ENCODE peak calls at places on chromosomes 3 and 15, in nine cellular contexts. J is stimulated activated naive CD4-positive, alpha-beta T cell; Z is pancreas; C is upper lobe of right lung; W is Ammon's horn; O is T-cell; M is activated gamma-delta T cell treated with anti-CD3 and anti-CD28 coated beads, Interleukin-2, amount 50 U/mL, for 16 hours; D is NCI-H226; B is GM04504. V is an unnamed sample.

GRCh38 chr15:98953000-98953776 is 54.4 kb downstream of the PGPEP1L start:
- DNase-seq in J (no peak), Z (no peak), C (no peak), W (no peak), O (no peak), M (no peak), D (no peak), B (no peak), V (peak)

GRCh38 chr3:130539005-130539404 is 22.0 kb downstream of the COL6A6 start:
- DNase-seq in J (no peak), Z (peak), C (peak), W (peak), O (no peak), M (no peak), D (peak), B (no peak), V (peak)

GRCh38 chr15:41982133-41982930 is 10.0 kb upstream of the EHD4 start:
- DNase-seq in J (no peak), Z (no peak), C (no peak), W (no peak), O (no peak), M (no peak), D (no peak), B (no peak), V (no peak)

GRCh38 chr3:186217820-186218164 is 108.9 kb upstream of the ETV5 start:
- DNase-seq in J (no peak), Z (no peak), C (no peak), W (no peak), O (no peak), M (no peak), D (peak), B (no peak), V (no peak)

GRCh38 chr3:96813820-96814580 is 394 bp upstream of the EPHA6 start:
- DNase-seq in J (no peak), Z (peak), C (peak), W (peak), O (no peak), M (no peak), D (peak), B (peak), V (no peak)

GRCh38 chr3:122105626-122106025 is 50.5 kb downstream of the CD86 start:
- DNase-seq in J (no peak), Z (no peak), C (no peak), W (no peak), O (no peak), M (no peak), D (no peak), B (no peak), V (no peak)

GRCh38 chr15:41501191-41501917 is 7.7 kb downstream of the ITPKA start:
- DNase-seq in J (peak), Z (no peak), C (peak), W (no peak), O (no peak), M (no peak), D (no peak), B (no peak), V (no peak)

GRCh38 chr3:115838786-115839185 is 215.5 kb downstream of the GAP43 start:
- DNase-seq in J (no peak), Z (no peak), C (no peak), W (no peak), O (no peak), M (no peak), D (no peak), B (no peak), V (no peak)

GRCh38 chr15:56040081-56041035 is 46.9 kb upstream of the NEDD4 start:
- DNase-seq in J (no peak), Z (peak), C (peak), W (peak), O (no peak), M (no peak), D (peak), B (peak), V (peak)

GRCh38 chr15:69729167-69729748 is 276.6 kb downstream of the RPLP1 start:
- DNase-seq in J (peak), Z (peak), C (no peak), W (no peak), O (peak), M (peak), D (no peak), B (no peak), V (peak)

GRCh38 chr15:54559405-54560064 is 581.3 kb downstream of the UNC13C start:
- DNase-seq in J (no peak), Z (no peak), C (no peak), W (peak), O (no peak), M (no peak), D (no peak), B (no peak), V (no peak)

GRCh38 chr3:13289771-13290285 is 130.3 kb downstream of the NUP210 start:
- DNase-seq in J (no peak), Z (no peak), C (peak), W (no peak), O (no peak), M (no peak), D (no peak), B (no peak), V (no peak)

GRCh38 chr15:84656972-84657371 is 1.0 kb downstream of the NMB start:
- DNase-seq in J (no peak), Z (no peak), C (no peak), W (no peak), O (no peak), M (no peak), D (no peak), B (no peak), V (no peak)

GRCh38 chr3:100560426-100560825 is 49.0 kb upstream of the ADGRG7 start:
- DNase-seq in J (no peak), Z (no peak), C (no peak), W (no peak), O (no peak), M (no peak), D (no peak), B (no peak), V (no peak)

GRCh38 chr3:45631486-45631885 is 36.9 kb downstream of the LIMD1 start:
- DNase-seq in J (no peak), Z (no peak), C (no peak), W (peak), O (no peak), M (no peak), D (no peak), B (no peak), V (no peak)

V was measured in stimulated activated effector memory CD8-positive, alpha-beta T cell treated with anti-CD3 and anti-CD28 coated beads, Interleukin-12 subunit alpha, Interleukin-12 subunit beta, amount 100 ng/mL, for 72 hours.